ENCODE peak calls at places on chromosomes 1 and 21, in five cellular contexts. B is SHP77, W is hippocampal formation, M is nephron progenitor cell, A is fibroblast of lung. C is an unnamed sample.

GRCh38 chr1:161114556-161114955 is 3.3 kb downstream of the PFDN2 start:
- DNase-seq in B (no peak), W (no peak), M (no peak), A (peak), C (no peak)

GRCh38 chr1:42922687-42923366 is 35.8 kb downstream of the SLC2A1 start:
- DNase-seq in B (peak), W (peak), M (peak), A (peak), C (peak)

GRCh38 chr1:91778964-91779363 is 107.0 kb downstream of the TGFBR3 start:
- DNase-seq in B (no peak), W (no peak), M (no peak), A (no peak), C (no peak)

GRCh38 chr1:89483010-89483756 is 41.4 kb upstream of the LRRC8B start:
- DNase-seq in B (peak), W (peak), M (peak), A (peak), C (peak)

GRCh38 chr1:47002211-47002610 is 21.3 kb upstream of the CYP4X1 start:
- DNase-seq in B (no peak), W (no peak), M (no peak), A (no peak), C (no peak)

GRCh38 chr1:227709451-227709850 is 25.7 kb downstream of the JMJD4 start:
- DNase-seq in B (no peak), W (no peak), M (no peak), A (no peak), C (no peak)

GRCh38 chr1:74504125-74505065 is 8.0 kb downstream of the LRRC53 start:
- DNase-seq in B (peak), W (peak), M (peak), A (peak), C (peak)

GRCh38 chr1:28359592-28360239 is 9.8 kb upstream of the PHACTR4 start:
- DNase-seq in B (peak), W (peak), M (peak), A (peak), C (peak)

GRCh38 chr1:170533331-170533730 is 1.4 kb downstream of the GORAB start:
- DNase-seq in B (no peak), W (no peak), M (no peak), A (peak), C (no peak)

GRCh38 chr1:168719306-168720111 is 9.5 kb downstream of the DPT start:
- DNase-seq in B (no peak), W (no peak), M (no peak), A (peak), C (no peak)

GRCh38 chr1:87103099-87103498 is 188.7 kb downstream of the HS2ST1 start:
- DNase-seq in B (no peak), W (no peak), M (no peak), A (no peak), C (no peak)

GRCh38 chr1:58780586-58781452 is 3.0 kb downstream of the JUN start:
- DNase-seq in B (no peak), W (no peak), M (no peak), A (peak), C (no peak)

GRCh38 chr1:200488375-200489165 is 78.7 kb upstream of the ZNF281 start:
- DNase-seq in B (peak), W (peak), M (peak), A (peak), C (peak)

GRCh38 chr1:13699510-13699909 is 478 bp upstream of the PRDM2 start:
- DNase-seq in B (no peak), W (no peak), M (no peak), A (peak), C (no peak)

GRCh38 chr1:46369542-46370213 is 24.4 kb upstream of the FAAH start:
- DNase-seq in B (no peak), W (no peak), M (no peak), A (no peak), C (no peak)

GRCh38 chr21:32520885-32521735 is 64.2 kb downstream of the TCP10L start:
- DNase-seq in B (peak), W (peak), M (no peak), A (peak), C (no peak)

GRCh38 chr1:6832789-6833188 is 47.5 kb downstream of the CAMTA1 start:
- DNase-seq in B (peak), W (no peak), M (no peak), A (no peak), C (no peak)

GRCh38 chr1:933603-933940 is 9.8 kb downstream of the SAMD11 start:
- DNase-seq in B (no peak), W (no peak), M (no peak), A (no peak), C (no peak)

GRCh38 chr1:22111115-22111514 is 31.8 kb downstream of the WNT4 start:
- DNase-seq in B (no peak), W (no peak), M (no peak), A (no peak), C (no peak)

GRCh38 chr1:5917591-5918274 is 74.5 kb downstream of the NPHP4 start:
- DNase-seq in B (no peak), W (no peak), M (no peak), A (no peak), C (no peak)

GRCh38 chr1:192696082-192696481 is 60.1 kb downstream of the RGS13 start:
- DNase-seq in B (no peak), W (no peak), M (no peak), A (no peak), C (no peak)

GRCh38 chr1:161733526-161733925 is 12.2 kb downstream of the FCRLB start:
- DNase-seq in B (no peak), W (no peak), M (no peak), A (peak), C (no peak)

GRCh38 chr1:11767932-11768704 is 6.1 kb downstream of the C1orf167 start:
- DNase-seq in B (no peak), W (no peak), M (no peak), A (no peak), C (no peak)

GRCh38 chr1:159088050-159088449 is 11.5 kb upstream of the AIM2 start:
- DNase-seq in B (no peak), W (no peak), M (no peak), A (peak), C (no peak)

GRCh38 chr1:2513939-2514650 is 12.3 kb downstream of the PANK4 start:
- DNase-seq in B (no peak), W (no peak), M (peak), A (no peak), C (no peak)

GRCh38 chr1:168535536-168535935 is 8.3 kb downstream of the XCL2 start:
- DNase-seq in B (no peak), W (no peak), M (no peak), A (no peak), C (no peak)

GRCh38 chr1:226764533-226764932 is 25.5 kb upstream of the ITPKB start:
- DNase-seq in B (no peak), W (no peak), M (no peak), A (no peak), C (no peak)

GRCh38 chr21:45404726-45405270 is at the start of gene COL18A1:
- DNase-seq in B (no peak), W (no peak), M (peak), A (peak), C (no peak)

GRCh38 chr1:105073660-105074059 is 1324.0 kb downstream of the AMY1C start:
- DNase-seq in B (no peak), W (no peak), M (no peak), A (no peak), C (no peak)

GRCh38 chr1:166470057-166470456 is 303.3 kb upstream of the FAM78B start:
- DNase-seq in B (no peak), W (no peak), M (no peak), A (no peak), C (no peak)

GRCh38 chr1:229886636-229887035 is 180.4 kb upstream of the GALNT2 start:
- DNase-seq in B (no peak), W (no peak), M (no peak), A (no peak), C (no peak)

GRCh38 chr1:115669002-115669673 is 27.4 kb downstream of the VANGL1 start:
- DNase-seq in B (peak), W (no peak), M (no peak), A (peak), C (no peak)

GRCh38 chr1:157960773-157961172 is 32.7 kb upstream of the KIRREL1 start:
- DNase-seq in B (no peak), W (no peak), M (no peak), A (no peak), C (no peak)

GRCh38 chr1:204366759-204367158 is 7.0 kb upstream of the PLEKHA6 start:
- DNase-seq in B (no peak), W (no peak), M (no peak), A (no peak), C (no peak)

GRCh38 chr1:90000934-90001676 is 6.2 kb downstream of the ZNF326 start:
- DNase-seq in B (no peak), W (no peak), M (no peak), A (no peak), C (no peak)

GRCh38 chr1:20185834-20186782 is at the start of the genes PLA2G2C and UBXN10:
- DNase-seq in B (no peak), W (peak), M (peak), A (no peak), C (peak)

GRCh38 chr1:233304489-233305102 is 9.1 kb upstream of the PCNX2 start:
- DNase-seq in B (peak), W (no peak), M (no peak), A (peak), C (no peak)

GRCh38 chr1:76084029-76084627 is 9.6 kb downstream of the ST6GALNAC3 start:
- DNase-seq in B (no peak), W (no peak), M (no peak), A (peak), C (no peak)